ENCODE peak calls at places on chromosomes 5 and 9, in seven cellular contexts. W is H9, G is IMR-90, K is trophoblast cell, L is neuronal stem cell, U is mesenchymal stem cell, S is H1. E is an unnamed sample.

GRCh38 chr5:177089146-177089545 is 2.4 kb downstream of the FGFR4 start:
- DNase-seq in W (no peak), G (no peak), K (no peak), L (no peak), U (peak), S (no peak), E (no peak)

GRCh38 chr9:74037274-74037673 is 459.9 kb upstream of the RORB start:
- DNase-seq in W (no peak), G (no peak), K (no peak), L (no peak), U (no peak), S (no peak), E (no peak)

GRCh38 chr5:90390933-90391332 is 18.6 kb downstream of the CETN3 start:
- DNase-seq in W (peak), G (no peak), K (peak), L (no peak), U (peak), S (no peak), E (peak)

GRCh38 chr5:128441923-128442322 is 96.1 kb downstream of the FBN2 start:
- DNase-seq in W (no peak), G (no peak), K (no peak), L (no peak), U (no peak), S (no peak), E (no peak)

GRCh38 chr5:172798422-172799215 is 27.6 kb upstream of the DUSP1 start:
- DNase-seq in W (no peak), G (peak), K (peak), L (no peak), U (peak), S (no peak), E (no peak)

GRCh38 chr5:68250662-68251298 is 35.2 kb downstream of the PIK3R1 start:
- DNase-seq in W (no peak), G (no peak), K (no peak), L (no peak), U (no peak), S (no peak), E (peak)

GRCh38 chr9:137423001-137423809 is at the start of the genes EXD3 and NOXA1:
- DNase-seq in W (peak), G (peak), K (peak), L (peak), U (peak), S (peak), E (peak)

GRCh38 chr9:137235424-137236237 is 4.9 kb downstream of the SLC34A3 start:
- DNase-seq in W (peak), G (no peak), K (no peak), L (no peak), U (no peak), S (no peak), E (no peak)

GRCh38 chr9:135167839-135168378 is 80.4 kb downstream of the OLFM1 start:
- DNase-seq in W (no peak), G (no peak), K (no peak), L (no peak), U (no peak), S (no peak), E (peak)

GRCh38 chr9:89000281-89000875 is 9.1 kb downstream of the S1PR3 start:
- DNase-seq in W (no peak), G (no peak), K (no peak), L (no peak), U (no peak), S (peak), E (no peak)

GRCh38 chr9:105046907-105047651 is 119.1 kb upstream of the ABCA1 start:
- DNase-seq in W (no peak), G (no peak), K (no peak), L (no peak), U (no peak), S (no peak), E (no peak)

GRCh38 chr5:85293139-85293785 is 908.6 kb upstream of the EDIL3 start:
- DNase-seq in W (no peak), G (peak), K (no peak), L (no peak), U (peak), S (no peak), E (no peak)

GRCh38 chr9:119701651-119702050 is 332.4 kb upstream of the BRINP1 start:
- DNase-seq in W (no peak), G (no peak), K (no peak), L (no peak), U (no peak), S (no peak), E (no peak)

GRCh38 chr5:78648359-78649219 is at the start of gene LHFPL2:
- DNase-seq in W (peak), G (peak), K (peak), L (peak), U (peak), S (peak), E (peak)

GRCh38 chr5:135100011-135100410 is 66.0 kb upstream of the PITX1 start:
- DNase-seq in W (no peak), G (no peak), K (no peak), L (no peak), U (no peak), S (no peak), E (no peak)

DNA sequence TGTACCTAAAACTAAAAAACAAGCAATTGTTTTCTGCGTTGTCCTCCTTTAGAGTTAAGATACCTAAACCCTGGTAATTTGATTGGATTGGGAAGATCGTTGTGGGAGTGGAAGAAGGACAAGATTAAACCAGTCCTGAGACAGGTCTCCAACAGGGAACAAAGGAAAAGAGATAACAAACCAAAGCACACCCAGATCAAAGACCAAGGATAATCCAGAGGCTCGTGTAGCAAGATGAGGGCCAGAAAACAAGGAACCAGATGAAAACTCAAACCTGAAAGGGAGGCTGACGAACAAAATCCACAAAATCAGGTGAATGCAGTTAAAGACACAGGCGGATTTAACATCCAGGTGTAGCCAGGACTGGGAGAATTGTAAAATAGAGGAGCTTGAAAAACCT is 618.1 kb downstream of the SLCO4C1 start:
- DNase-seq in W (no peak), G (no peak), K (no peak), L (no peak), U (no peak), S (no peak), E (peak)
- H2BK120ac ChIP-seq in W (no peak), G (no peak), K (no peak), L (no peak), U (no peak), S (no peak), E (peak)

GRCh38 chr9:109161471-109161870 is 5.6 kb downstream of the FRRS1L start:
- DNase-seq in W (no peak), G (no peak), K (no peak), L (no peak), U (no peak), S (no peak), E (no peak)
- H2BK120ac ChIP-seq in W (no peak), G (no peak), K (no peak), L (no peak), U (no peak), S (no peak), E (no peak)

DNA sequence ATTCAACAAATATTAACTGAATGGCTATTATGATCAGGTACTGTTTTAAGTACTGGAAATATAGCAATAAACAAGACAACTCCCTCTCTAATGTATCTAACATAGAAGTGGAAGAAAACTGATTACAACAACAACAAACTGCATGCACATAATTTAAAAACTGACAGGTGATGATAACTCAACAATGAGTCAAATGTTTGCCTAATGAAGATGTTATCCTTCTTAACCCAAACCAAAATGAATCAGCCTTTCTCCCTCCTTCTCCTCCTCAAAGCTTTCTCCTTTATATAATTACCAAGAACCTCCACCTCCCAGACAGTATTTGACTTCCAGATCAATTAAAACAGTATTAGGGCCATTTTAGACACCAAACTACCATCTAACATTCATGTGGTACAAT is 49.3 kb downstream of the RICTOR start:
- DNase-seq in W (no peak), G (peak), K (no peak), L (no peak), U (peak), S (no peak), E (no peak)
- H2BK120ac ChIP-seq in W (no peak), G (no peak), K (no peak), L (no peak), U (no peak), S (no peak), E (no peak)

DNA sequence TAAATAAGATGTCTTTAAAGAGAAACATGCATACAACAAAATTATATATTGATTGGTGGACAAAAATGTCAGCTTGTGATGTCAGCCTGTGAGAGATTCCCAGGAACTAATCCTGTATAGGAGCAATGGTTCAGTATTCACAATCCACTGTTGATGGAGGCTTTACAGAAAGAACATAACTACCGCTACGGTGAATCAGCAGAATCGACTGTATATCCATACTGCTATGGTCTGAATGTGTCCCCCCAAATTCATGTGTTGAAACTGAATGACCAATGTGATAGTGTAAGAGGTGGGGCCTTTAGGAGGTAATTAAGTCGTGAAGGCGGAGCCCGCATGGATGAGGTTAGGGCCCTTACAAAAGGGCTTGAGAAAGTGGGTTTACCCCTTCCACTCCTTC is 40.4 kb upstream of the TBC1D2 start:
- DNase-seq in W (no peak), G (no peak), K (no peak), L (no peak), U (no peak), S (no peak), E (no peak)
- H2BK120ac ChIP-seq in W (no peak), G (no peak), K (no peak), L (no peak), U (no peak), S (no peak), E (no peak)

GRCh38 chr9:78383130-78383529 is 86.2 kb downstream of the PSAT1 start:
- DNase-seq in W (no peak), G (peak), K (no peak), L (no peak), U (no peak), S (no peak), E (no peak)
- H2BK120ac ChIP-seq in W (no peak), G (no peak), K (no peak), L (no peak), U (no peak), S (no peak), E (no peak)

DNA sequence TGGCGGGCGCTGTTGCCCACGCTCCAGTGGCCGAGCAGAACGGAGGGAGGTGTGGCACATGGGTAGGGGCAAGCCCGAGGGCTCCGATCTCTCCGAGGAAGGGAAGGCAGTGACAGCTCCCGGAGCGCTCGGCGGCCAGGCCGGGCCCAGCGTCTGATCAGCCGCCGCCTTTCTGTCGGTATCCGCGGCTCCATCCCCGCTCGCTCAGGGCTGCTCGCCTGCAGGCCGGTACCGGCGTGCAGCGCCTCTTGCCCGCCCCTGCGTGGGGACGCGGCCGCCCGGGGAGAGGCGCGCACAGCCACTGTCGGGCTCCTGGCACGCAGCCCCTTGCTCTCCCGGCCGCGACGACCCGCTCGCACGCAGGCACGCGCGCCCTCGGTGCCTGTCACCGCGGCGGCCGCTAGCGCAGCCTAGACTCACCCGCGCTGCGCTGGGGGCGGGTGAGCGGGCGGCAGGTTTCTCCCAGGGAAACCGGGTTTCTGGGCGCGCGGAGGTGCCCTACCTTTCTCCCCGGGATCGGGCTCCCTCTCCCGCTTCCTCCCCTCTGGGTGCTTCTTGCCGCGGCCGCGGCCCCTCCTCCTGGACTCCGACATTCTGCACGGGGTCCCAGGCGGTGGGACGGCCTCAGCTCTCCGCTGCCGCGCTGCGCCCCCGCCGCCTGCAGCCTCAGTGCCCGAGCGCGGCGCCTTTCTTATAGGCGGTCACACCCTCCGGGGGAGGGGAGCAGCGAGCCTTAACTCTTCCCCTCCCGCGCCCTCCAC is 108.4 kb downstream of the PSD2 start:
- DNase-seq in W (peak), G (no peak), K (peak), L (peak), U (peak), S (peak), E (peak)
- H2BK120ac ChIP-seq in W (no peak), G (no peak), K (no peak), L (no peak), U (no peak), S (no peak), E (no peak)

GRCh38 chr9:122033775-122034373 is 59.2 kb downstream of the TTLL11 start:
- DNase-seq in W (no peak), G (no peak), K (no peak), L (no peak), U (peak), S (no peak), E (no peak)
- H2BK120ac ChIP-seq in W (no peak), G (no peak), K (no peak), L (no peak), U (no peak), S (no peak), E (no peak)